ENCODE peak calls at places on chromosomes 13 and 19, in four cellular contexts. One of them, this sample, is unnamed.

GRCh38 chr13:106415427-106415826 is 120.0 kb downstream of the EFNB2 start:
- DNase-seq in fibroblast of the aortic adventitia: no peak
- DNase-seq in GM20000: no peak
- DNase-seq in body of pancreas: no peak
- DNase-seq in this sample: no peak

GRCh38 chr13:36421447-36421846 is 10.8 kb upstream of the CCNA1 start:
- DNase-seq in body of pancreas: no peak
- DNase-seq in GM20000: no peak
- DNase-seq in fibroblast of the aortic adventitia: peak
- DNase-seq in this sample: no peak

GRCh38 chr19:41226053-41226873 is 7.2 kb downstream of the AXL start:
- DNase-seq in body of pancreas: peak
- DNase-seq in fibroblast of the aortic adventitia: peak
- DNase-seq in GM20000: peak
- DNase-seq in this sample: no peak

GRCh38 chr13:110230661-110231347 is 76.2 kb downstream of the COL4A1 start:
- DNase-seq in body of pancreas: no peak
- DNase-seq in GM20000: no peak
- DNase-seq in fibroblast of the aortic adventitia: no peak
- DNase-seq in this sample: no peak

GRCh38 chr19:17527326-17527725 is 15.9 kb downstream of the PGLS start:
- DNase-seq in GM20000: no peak
- DNase-seq in fibroblast of the aortic adventitia: no peak
- DNase-seq in body of pancreas: no peak
- DNase-seq in this sample: no peak

GRCh38 chr19:3606690-3607289 is at the start of gene TBXA2R:
- DNase-seq in body of pancreas: peak
- DNase-seq in fibroblast of the aortic adventitia: peak
- DNase-seq in GM20000: peak
- DNase-seq in this sample: peak

GRCh38 chr13:110546933-110547332 is 14.6 kb downstream of the RAB20 start:
- DNase-seq in fibroblast of the aortic adventitia: peak
- DNase-seq in GM20000: no peak
- DNase-seq in body of pancreas: peak
- DNase-seq in this sample: no peak

GRCh38 chr19:58356236-58356970 is 3.1 kb upstream of the A1BG start:
- DNase-seq in GM20000: no peak
- DNase-seq in fibroblast of the aortic adventitia: peak
- DNase-seq in body of pancreas: no peak
- DNase-seq in this sample: peak

GRCh38 chr13:25494708-25495411 is 123.1 kb downstream of the ATP8A2 start:
- DNase-seq in fibroblast of the aortic adventitia: no peak
- DNase-seq in body of pancreas: no peak
- DNase-seq in GM20000: no peak
- DNase-seq in this sample: no peak

GRCh38 chr19:35784401-35785086 is 9.2 kb downstream of the ARHGAP33 start:
- DNase-seq in fibroblast of the aortic adventitia: no peak
- DNase-seq in GM20000: no peak
- DNase-seq in body of pancreas: no peak
- DNase-seq in this sample: no peak

GRCh38 chr19:41971363-41971762 is 12.2 kb upstream of the RABAC1 start:
- DNase-seq in GM20000: no peak
- DNase-seq in body of pancreas: no peak
- DNase-seq in fibroblast of the aortic adventitia: no peak
- DNase-seq in this sample: no peak

GRCh38 chr13:73984201-73984600 is 150.0 kb downstream of the KLF12 start:
- DNase-seq in body of pancreas: no peak
- DNase-seq in GM20000: no peak
- DNase-seq in fibroblast of the aortic adventitia: no peak
- DNase-seq in this sample: no peak

GRCh38 chr13:33126909-33127607 is 110.8 kb downstream of the KL start:
- DNase-seq in fibroblast of the aortic adventitia: peak
- DNase-seq in GM20000: no peak
- DNase-seq in body of pancreas: peak
- DNase-seq in this sample: no peak

GRCh38 chr13:114090476-114090875 is 41.9 kb downstream of the RASA3 start:
- DNase-seq in body of pancreas: no peak
- DNase-seq in fibroblast of the aortic adventitia: no peak
- DNase-seq in GM20000: no peak
- DNase-seq in this sample: no peak

GRCh38 chr13:46389985-46390384 is 2.9 kb upstream of the RUBCNL start:
- DNase-seq in fibroblast of the aortic adventitia: no peak
- DNase-seq in GM20000: peak
- DNase-seq in body of pancreas: peak
- DNase-seq in this sample: peak

GRCh38 chr13:114062754-114063153 is 69.7 kb downstream of the RASA3 start:
- DNase-seq in body of pancreas: no peak
- DNase-seq in GM20000: no peak
- DNase-seq in fibroblast of the aortic adventitia: no peak
- DNase-seq in this sample: no peak

GRCh38 chr13:77337159-77337558 is 10.3 kb upstream of the MYCBP2 start:
- DNase-seq in fibroblast of the aortic adventitia: no peak
- DNase-seq in body of pancreas: no peak
- DNase-seq in GM20000: no peak
- DNase-seq in this sample: no peak

GRCh38 chr13:95335667-95336066 is 34.4 kb upstream of the ABCC4 start:
- DNase-seq in fibroblast of the aortic adventitia: no peak
- DNase-seq in body of pancreas: no peak
- DNase-seq in GM20000: no peak
- DNase-seq in this sample: no peak

GRCh38 chr19:1884291-1884718 is 991 bp downstream of the ABHD17A start:
- DNase-seq in body of pancreas: no peak
- DNase-seq in fibroblast of the aortic adventitia: no peak
- DNase-seq in GM20000: no peak
- DNase-seq in this sample: no peak

GRCh38 chr13:63190219-63190618 is 1774.6 kb upstream of the PCDH20 start:
- DNase-seq in GM20000: no peak
- DNase-seq in fibroblast of the aortic adventitia: no peak
- DNase-seq in body of pancreas: no peak
- DNase-seq in this sample: no peak

GRCh38 chr13:97562962-97563361 is 129.0 kb downstream of the RAP2A start:
- DNase-seq in fibroblast of the aortic adventitia: no peak
- DNase-seq in GM20000: no peak
- DNase-seq in body of pancreas: no peak
- DNase-seq in this sample: no peak

GRCh38 chr13:40235160-40235796 is 431.2 kb downstream of the FOXO1 start:
- DNase-seq in GM20000: no peak
- DNase-seq in body of pancreas: no peak
- DNase-seq in fibroblast of the aortic adventitia: peak
- DNase-seq in this sample: no peak

GRCh38 chr19:3670258-3670795 is 29.9 kb downstream of the PIP5K1C start:
- DNase-seq in GM20000: no peak
- DNase-seq in body of pancreas: peak
- DNase-seq in fibroblast of the aortic adventitia: peak
- DNase-seq in this sample: no peak

GRCh38 chr13:28707629-28708427 is 10.9 kb downstream of the SLC46A3 start:
- DNase-seq in body of pancreas: peak
- DNase-seq in fibroblast of the aortic adventitia: peak
- DNase-seq in GM20000: peak
- DNase-seq in this sample: peak

GRCh38 chr13:50529154-50529882 is 314.2 kb downstream of the DLEU7 start:
- DNase-seq in GM20000: no peak
- DNase-seq in fibroblast of the aortic adventitia: peak
- DNase-seq in body of pancreas: peak
- DNase-seq in this sample: no peak

GRCh38 chr19:6350688-6351087 is 10.6 kb upstream of the CLPP start:
- DNase-seq in fibroblast of the aortic adventitia: no peak
- DNase-seq in body of pancreas: no peak
- DNase-seq in GM20000: no peak
- DNase-seq in this sample: no peak

GRCh38 chr19:6352381-6353165 is 8.8 kb upstream of the CLPP start:
- DNase-seq in GM20000: no peak
- DNase-seq in fibroblast of the aortic adventitia: no peak
- DNase-seq in body of pancreas: no peak
- DNase-seq in this sample: no peak

GRCh38 chr19:6357995-6358394 is 3.3 kb upstream of the CLPP start:
- DNase-seq in GM20000: no peak
- DNase-seq in fibroblast of the aortic adventitia: no peak
- DNase-seq in body of pancreas: no peak
- DNase-seq in this sample: no peak

GRCh38 chr19:6357174-6357573 is 4.2 kb upstream of the CLPP start:
- DNase-seq in fibroblast of the aortic adventitia: no peak
- DNase-seq in body of pancreas: no peak
- DNase-seq in GM20000: no peak
- DNase-seq in this sample: no peak

DNA sequence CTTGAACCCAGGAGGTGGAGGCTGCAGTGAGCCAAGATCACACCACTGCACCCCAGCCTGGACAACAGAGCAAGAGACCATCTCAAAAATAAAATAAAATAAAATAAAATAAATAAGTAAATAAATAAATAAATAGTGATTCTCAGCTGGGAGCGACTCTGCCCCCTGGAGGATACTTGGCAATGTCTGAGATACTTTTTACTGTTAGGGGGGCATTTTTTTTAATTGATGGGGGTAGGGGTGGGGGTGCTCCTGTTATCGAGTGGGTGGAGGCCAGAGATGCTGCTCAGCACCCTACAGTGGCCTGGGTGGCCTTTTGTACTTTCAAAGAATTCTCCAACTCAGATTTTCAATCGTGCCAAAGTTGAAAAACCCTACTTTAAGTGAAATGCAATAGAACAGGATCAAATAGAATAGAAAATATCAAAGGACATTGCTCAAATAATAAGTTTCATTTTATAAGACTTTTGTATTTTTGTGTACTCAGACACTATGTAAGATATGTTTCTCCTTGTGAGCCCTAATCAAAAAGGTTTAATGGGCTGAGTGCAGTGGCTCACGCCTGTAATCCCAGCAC is 7.1 kb upstream of the CLPP start:
- DNase-seq in body of pancreas: no peak
- DNase-seq in GM20000: no peak
- DNase-seq in fibroblast of the aortic adventitia: peak
- DNase-seq in this sample: no peak
- TF ChIP-seq CTCF in body of pancreas: peak
- TF ChIP-seq CTCF in GM20000: peak
- TF ChIP-seq CTCF in fibroblast of the aortic adventitia: peak
- TF ChIP-seq CTCF in this sample: no peak

GRCh38 chr13:84896128-84896527 is 903.1 kb downstream of the SLITRK6 start:
- DNase-seq in fibroblast of the aortic adventitia: peak
- DNase-seq in body of pancreas: peak
- DNase-seq in GM20000: peak
- DNase-seq in this sample: peak

GRCh38 chr13:84894749-84895148 is 904.5 kb downstream of the SLITRK6 start:
- DNase-seq in GM20000: no peak
- DNase-seq in body of pancreas: no peak
- DNase-seq in fibroblast of the aortic adventitia: no peak
- DNase-seq in this sample: no peak
- TF ChIP-seq CTCF in GM20000: no peak
- TF ChIP-seq CTCF in body of pancreas: no peak
- TF ChIP-seq CTCF in fibroblast of the aortic adventitia: no peak
- TF ChIP-seq CTCF in this sample: no peak

GRCh38 chr19:15112385-15112784 is 5.2 kb downstream of the SYDE1 start:
- DNase-seq in GM20000: no peak
- DNase-seq in fibroblast of the aortic adventitia: no peak
- DNase-seq in body of pancreas: no peak
- DNase-seq in this sample: no peak
- TF ChIP-seq CTCF in GM20000: no peak
- TF ChIP-seq CTCF in fibroblast of the aortic adventitia: no peak
- TF ChIP-seq CTCF in body of pancreas: no peak
- TF ChIP-seq CTCF in this sample: no peak

DNA sequence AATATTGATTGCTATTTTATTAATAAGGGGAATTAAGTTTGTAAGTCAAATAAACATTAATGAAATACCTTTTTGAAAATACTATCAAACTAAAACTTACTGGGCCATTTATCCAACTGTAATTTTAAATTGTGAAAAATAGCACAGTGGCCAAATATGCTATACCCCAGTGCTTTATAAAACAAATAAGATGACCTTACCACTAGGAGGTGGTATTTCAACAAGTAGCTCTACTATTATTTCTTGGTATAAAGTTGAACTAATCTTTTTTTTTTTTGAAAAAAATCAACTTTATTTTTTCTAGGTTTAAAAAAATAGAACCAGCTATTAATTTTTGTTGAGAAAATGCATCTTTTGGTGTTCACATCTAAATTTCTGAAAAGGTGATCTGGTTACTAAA is 14.7 kb downstream of the LACC1 start:
- DNase-seq in body of pancreas: no peak
- DNase-seq in GM20000: no peak
- DNase-seq in fibroblast of the aortic adventitia: no peak
- DNase-seq in this sample: no peak
- TF ChIP-seq CTCF in body of pancreas: no peak
- TF ChIP-seq CTCF in GM20000: no peak
- TF ChIP-seq CTCF in fibroblast of the aortic adventitia: peak
- TF ChIP-seq CTCF in this sample: no peak

GRCh38 chr13:84917252-84917878 is 881.9 kb downstream of the SLITRK6 start:
- DNase-seq in GM20000: no peak
- DNase-seq in fibroblast of the aortic adventitia: peak
- DNase-seq in body of pancreas: no peak
- DNase-seq in this sample: peak
- TF ChIP-seq CTCF in GM20000: no peak
- TF ChIP-seq CTCF in fibroblast of the aortic adventitia: peak
- TF ChIP-seq CTCF in body of pancreas: peak
- TF ChIP-seq CTCF in this sample: no peak

GRCh38 chr19:48631254-48631653 is 5.9 kb downstream of the DBP start:
- DNase-seq in body of pancreas: no peak
- DNase-seq in GM20000: no peak
- DNase-seq in fibroblast of the aortic adventitia: no peak
- DNase-seq in this sample: no peak

GRCh38 chr19:48628486-48629296 is 8.5 kb downstream of the DBP start:
- DNase-seq in GM20000: no peak
- DNase-seq in body of pancreas: no peak
- DNase-seq in fibroblast of the aortic adventitia: no peak
- DNase-seq in this sample: no peak

GRCh38 chr19:48629599-48630288 is 7.4 kb downstream of the DBP start:
- DNase-seq in fibroblast of the aortic adventitia: peak
- DNase-seq in GM20000: no peak
- DNase-seq in body of pancreas: no peak
- DNase-seq in this sample: no peak

GRCh38 chr19:48629297-48629598 is 7.9 kb downstream of the DBP start:
- DNase-seq in body of pancreas: no peak
- DNase-seq in fibroblast of the aortic adventitia: no peak
- DNase-seq in GM20000: no peak
- DNase-seq in this sample: no peak

DNA sequence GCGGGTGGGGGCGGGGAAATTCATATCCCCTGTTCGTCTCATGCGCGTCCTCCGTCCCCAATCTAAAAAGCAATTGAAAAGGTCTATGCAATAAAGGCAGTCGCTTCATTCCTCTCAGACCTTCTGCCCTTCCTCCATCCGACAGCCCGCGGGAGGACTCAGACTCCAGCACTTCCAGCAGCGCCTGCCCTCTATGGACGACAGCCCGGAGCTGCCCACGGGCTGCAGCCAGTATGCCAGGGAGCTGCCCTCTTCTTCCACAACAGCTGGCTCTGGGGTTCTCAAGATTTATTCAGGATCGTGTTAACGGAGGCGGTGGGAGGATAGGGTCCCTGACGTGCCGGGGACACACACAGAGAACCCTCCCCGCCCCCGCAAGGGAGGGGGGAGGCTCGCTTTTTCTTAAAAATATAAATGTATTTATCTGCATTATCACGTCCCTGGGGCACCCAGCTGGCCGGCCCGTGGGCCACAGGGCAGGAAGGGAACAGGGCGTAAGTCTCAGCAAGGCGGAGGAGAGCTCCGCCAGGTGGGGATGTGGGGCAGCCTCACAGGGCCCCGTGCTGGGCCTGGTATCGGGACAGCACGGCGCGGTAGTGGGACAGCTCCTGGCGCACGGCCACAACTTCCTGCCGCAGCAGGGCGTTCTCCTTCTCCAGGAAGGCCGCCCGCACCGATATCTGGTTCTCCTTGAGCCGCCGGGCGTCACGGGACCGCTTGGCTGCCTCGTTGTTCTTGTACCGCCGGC is 6.7 kb downstream of the DBP start:
- DNase-seq in GM20000: no peak
- DNase-seq in body of pancreas: peak
- DNase-seq in fibroblast of the aortic adventitia: peak
- DNase-seq in this sample: no peak
- TF ChIP-seq CTCF in GM20000: no peak
- TF ChIP-seq CTCF in body of pancreas: no peak
- TF ChIP-seq CTCF in fibroblast of the aortic adventitia: peak
- TF ChIP-seq CTCF in this sample: no peak

This sample was measured in GM13976.